ENCODE peak calls at places on chromosomes 2 and 18, in six cellular contexts. T, W, R, N, P and U are unnamed samples.

GRCh38 chr2:119352357-119352756 is 14.3 kb downstream of the C2orf76 start:
- DNase-seq in P (no peak), R (peak; percentile 54), N (no peak), T (no peak), W (no peak), U (no peak)

GRCh38 chr18:52156166-52156565 is 183.8 kb upstream of the DCC start:
- DNase-seq in R (no peak), N (no peak), W (no peak), P (no peak), T (no peak), U (no peak)

GRCh38 chr2:180656455-180656847 is 324.0 kb upstream of the UBE2E3 start:
- DNase-seq in N (no peak), P (no peak), R (peak; percentile 30), W (no peak), T (no peak), U (no peak)

GRCh38 chr2:7620255-7620654 is 703.0 kb downstream of the RNF144A start:
- DNase-seq in R (no peak), N (no peak), T (no peak), P (no peak), W (no peak), U (no peak)

GRCh38 chr18:57802166-57802868 is 798 bp downstream of the ATP8B1 start:
- DNase-seq in T (no peak), P (no peak), R (no peak), N (no peak), W (no peak), U (peak; percentile 51)

GRCh38 chr2:199440118-199440517 is 17.6 kb downstream of the SATB2 start:
- DNase-seq in N (no peak), R (no peak), T (no peak), P (no peak), W (no peak), U (no peak)

GRCh38 chr2:20052229-20052871 is 922 bp upstream of the LAPTM4A start:
- DNase-seq in R (no peak), T (no peak), N (no peak), P (no peak), W (no peak), U (no peak)

GRCh38 chr2:109268916-109269315 is 139.9 kb downstream of the SH3RF3 start:
- DNase-seq in W (peak; percentile 25), N (no peak), T (peak; percentile 48), P (no peak), R (no peak), U (no peak)

GRCh38 chr2:79723830-79724229 is 211.0 kb downstream of the CTNNA2 start:
- DNase-seq in P (no peak), T (no peak), N (no peak), W (no peak), R (no peak), U (no peak)

GRCh38 chr2:142952793-142953192 is 75.3 kb downstream of the KYNU start:
- DNase-seq in P (no peak), T (no peak), R (no peak), W (no peak), N (no peak), U (no peak)

GRCh38 chr18:47448956-47449355 is 197.5 kb upstream of the SKOR2 start:
- DNase-seq in N (no peak), P (no peak), W (no peak), T (no peak), R (no peak), U (no peak)

GRCh38 chr18:60196818-60197217 is 175.8 kb downstream of the MC4R start:
- DNase-seq in T (no peak), W (no peak), P (no peak), R (no peak), N (no peak), U (no peak)

GRCh38 chr2:38629684-38630083 is 27.0 kb upstream of the HNRNPLL start:
- DNase-seq in W (no peak), N (no peak), P (no peak), T (no peak), R (no peak), U (no peak)

GRCh38 chr2:69720922-69721491 is 20.9 kb upstream of the ANXA4 start:
- DNase-seq in T (no peak), R (no peak), P (no peak), W (no peak), N (no peak), U (no peak)

GRCh38 chr2:29650634-29651097 is 270.7 kb downstream of the ALK start:
- DNase-seq in W (no peak), N (no peak), T (no peak), P (no peak), R (no peak), U (no peak)

GRCh38 chr18:22268641-22269128 is 99.3 kb downstream of the GATA6 start:
- DNase-seq in T (no peak), P (no peak), W (no peak), N (no peak), R (no peak), U (no peak)

GRCh38 chr2:165015052-165015642 is 59.8 kb upstream of the SLC38A11 start:
- DNase-seq in N (peak; percentile 28), R (peak; percentile 76), W (no peak), T (no peak), P (peak; percentile 61), U (peak; percentile 61)

GRCh38 chr2:3034396-3034795 is 343.2 kb downstream of the EIPR1 start:
- DNase-seq in R (no peak), W (no peak), T (no peak), P (no peak), N (no peak), U (no peak)

GRCh38 chr2:71617266-71617665 is 163.9 kb downstream of the DYSF start:
- DNase-seq in P (no peak), N (no peak), W (peak; percentile 24), T (no peak), R (no peak), U (no peak)

GRCh38 chr2:214881647-214882205 is 72.2 kb upstream of the BARD1 start:
- DNase-seq in R (peak; percentile 29), W (no peak), T (no peak), P (no peak), N (no peak), U (no peak)

GRCh38 chr18:11040823-11041712 is 108.3 kb downstream of the PIEZO2 start:
- DNase-seq in P (peak; percentile 25), W (no peak), T (no peak), R (peak; percentile 94), N (no peak), U (no peak)

GRCh38 chr2:60158262-60158661 is 395.2 kb downstream of the BCL11A start:
- DNase-seq in T (no peak), W (no peak), R (no peak), N (no peak), P (no peak), U (no peak)

GRCh38 chr2:96955694-96956610 is 30.4 kb downstream of the FAM178B start:
- DNase-seq in P (no peak), W (no peak), R (no peak), T (peak; percentile 77), N (no peak), U (no peak)

GRCh38 chr2:234488913-234489451 is 7.9 kb downstream of the ARL4C start:
- DNase-seq in R (no peak), T (peak; percentile 25), N (no peak), W (no peak), P (no peak), U (no peak)

GRCh38 chr18:10378688-10379465 is 75.6 kb upstream of the APCDD1 start:
- DNase-seq in P (no peak), R (peak; percentile 31), W (no peak), N (no peak), T (no peak), U (no peak)

GRCh38 chr2:62465039-62465740 is 40.8 kb downstream of the TMEM17 start:
- DNase-seq in W (no peak), T (no peak), N (no peak), P (no peak), R (no peak), U (no peak)

GRCh38 chr2:2671826-2672225 is 340.8 kb upstream of the MYT1L start:
- DNase-seq in T (no peak), W (peak; percentile 25), N (peak; percentile 28), P (no peak), R (no peak), U (no peak)